ENCODE peak calls at places on chromosomes 5 and 9, in eight cellular contexts. One of them, this sample, is unnamed.

GRCh38 chr5:68276740-68277139 is 61.2 kb downstream of the PIK3R1 start:
- DNase-seq in stomach: no peak
- DNase-seq in left ventricle myocardium inferior: no peak
- DNase-seq in PC-9: no peak
- DNase-seq in aorta: no peak
- DNase-seq in astrocyte: no peak
- DNase-seq in RWPE2: no peak
- DNase-seq in Caco-2: no peak
- DNase-seq in this sample: no peak

GRCh38 chr5:43638556-43638955 is 35.6 kb downstream of the NNT start:
- DNase-seq in stomach: no peak
- DNase-seq in left ventricle myocardium inferior: no peak
- DNase-seq in PC-9: no peak
- DNase-seq in aorta: no peak
- DNase-seq in astrocyte: no peak
- DNase-seq in RWPE2: no peak
- DNase-seq in Caco-2: no peak
- DNase-seq in this sample: no peak

GRCh38 chr5:97478513-97478912 is 295.5 kb upstream of the RIOK2 start:
- DNase-seq in stomach: no peak
- DNase-seq in left ventricle myocardium inferior: no peak
- DNase-seq in PC-9: no peak
- DNase-seq in aorta: no peak
- DNase-seq in astrocyte: no peak
- DNase-seq in RWPE2: no peak
- DNase-seq in Caco-2: no peak
- DNase-seq in this sample: no peak

GRCh38 chr5:135883441-135883840 is 12.2 kb downstream of the IL9 start:
- DNase-seq in stomach: no peak
- DNase-seq in left ventricle myocardium inferior: no peak
- DNase-seq in PC-9: no peak
- DNase-seq in aorta: no peak
- DNase-seq in astrocyte: no peak
- DNase-seq in RWPE2: no peak
- DNase-seq in Caco-2: no peak
- DNase-seq in this sample: no peak

GRCh38 chr9:85510830-85511504 is 230.8 kb downstream of the AGTPBP1 start:
- DNase-seq in stomach: no peak
- DNase-seq in left ventricle myocardium inferior: peak; percentile 33
- DNase-seq in PC-9: no peak
- DNase-seq in aorta: no peak
- DNase-seq in astrocyte: no peak
- DNase-seq in RWPE2: no peak
- DNase-seq in Caco-2: no peak
- DNase-seq in this sample: no peak

GRCh38 chr5:147882586-147883313 is 4.2 kb downstream of the SCGB3A2 start:
- DNase-seq in stomach: no peak
- DNase-seq in left ventricle myocardium inferior: no peak
- DNase-seq in PC-9: no peak
- DNase-seq in aorta: no peak
- DNase-seq in astrocyte: peak; percentile 58
- DNase-seq in RWPE2: no peak
- DNase-seq in Caco-2: no peak
- DNase-seq in this sample: no peak

GRCh38 chr5:887947-888640 is 4.5 kb downstream of the BRD9 start:
- DNase-seq in stomach: no peak
- DNase-seq in left ventricle myocardium inferior: no peak
- DNase-seq in PC-9: no peak
- DNase-seq in aorta: no peak
- DNase-seq in astrocyte: no peak
- DNase-seq in RWPE2: no peak
- DNase-seq in Caco-2: no peak
- DNase-seq in this sample: no peak

GRCh38 chr9:77374266-77374665 is 196.9 kb downstream of the VPS13A start:
- DNase-seq in stomach: no peak
- DNase-seq in left ventricle myocardium inferior: no peak
- DNase-seq in PC-9: no peak
- DNase-seq in aorta: no peak
- DNase-seq in astrocyte: peak; percentile 20
- DNase-seq in RWPE2: no peak
- DNase-seq in Caco-2: no peak
- DNase-seq in this sample: no peak

GRCh38 chr5:138448481-138449398 is 9.9 kb downstream of the REEP2 start:
- DNase-seq in stomach: no peak
- DNase-seq in left ventricle myocardium inferior: no peak
- DNase-seq in PC-9: no peak
- DNase-seq in aorta: no peak
- DNase-seq in astrocyte: no peak
- DNase-seq in RWPE2: no peak
- DNase-seq in Caco-2: no peak
- DNase-seq in this sample: no peak

GRCh38 chr9:119375892-119376291 is 6.7 kb upstream of the BRINP1 start:
- DNase-seq in stomach: no peak
- DNase-seq in left ventricle myocardium inferior: no peak
- DNase-seq in PC-9: no peak
- DNase-seq in aorta: no peak
- DNase-seq in astrocyte: peak; percentile 2
- DNase-seq in RWPE2: no peak
- DNase-seq in Caco-2: peak; percentile 55
- DNase-seq in this sample: peak; percentile 46

GRCh38 chr9:107328510-107328909 is 45.4 kb downstream of the RAD23B start:
- DNase-seq in stomach: no peak
- DNase-seq in left ventricle myocardium inferior: no peak
- DNase-seq in PC-9: no peak
- DNase-seq in aorta: no peak
- DNase-seq in astrocyte: no peak
- DNase-seq in RWPE2: no peak
- DNase-seq in Caco-2: no peak
- DNase-seq in this sample: no peak

GRCh38 chr9:107942870-107943269 is 453.3 kb upstream of the KLF4 start:
- DNase-seq in stomach: no peak
- DNase-seq in left ventricle myocardium inferior: no peak
- DNase-seq in PC-9: no peak
- DNase-seq in aorta: no peak
- DNase-seq in astrocyte: no peak
- DNase-seq in RWPE2: no peak
- DNase-seq in Caco-2: no peak
- DNase-seq in this sample: no peak

GRCh38 chr5:162591724-162592123 is 524.2 kb downstream of the GABRG2 start:
- DNase-seq in stomach: no peak
- DNase-seq in left ventricle myocardium inferior: no peak
- DNase-seq in PC-9: no peak
- DNase-seq in aorta: no peak
- DNase-seq in astrocyte: no peak
- DNase-seq in RWPE2: no peak
- DNase-seq in Caco-2: no peak
- DNase-seq in this sample: no peak

GRCh38 chr5:165459232-165459631 is 1953.8 kb downstream of the MAT2B start:
- DNase-seq in stomach: no peak
- DNase-seq in left ventricle myocardium inferior: no peak
- DNase-seq in PC-9: no peak
- DNase-seq in aorta: no peak
- DNase-seq in astrocyte: peak; percentile 2
- DNase-seq in RWPE2: no peak
- DNase-seq in Caco-2: no peak
- DNase-seq in this sample: no peak

GRCh38 chr9:107190031-107190935 is 92.8 kb upstream of the RAD23B start:
- DNase-seq in stomach: no peak
- DNase-seq in left ventricle myocardium inferior: no peak
- DNase-seq in PC-9: no peak
- DNase-seq in aorta: no peak
- DNase-seq in astrocyte: peak; percentile 74
- DNase-seq in RWPE2: no peak
- DNase-seq in Caco-2: peak; percentile 77
- DNase-seq in this sample: no peak

GRCh38 chr5:1195916-1196315 is 5.5 kb upstream of the SLC6A19 start:
- DNase-seq in stomach: no peak
- DNase-seq in left ventricle myocardium inferior: no peak
- DNase-seq in PC-9: no peak
- DNase-seq in aorta: peak; percentile 59
- DNase-seq in astrocyte: no peak
- DNase-seq in RWPE2: peak; percentile 67
- DNase-seq in Caco-2: no peak
- DNase-seq in this sample: no peak

GRCh38 chr9:88682431-88682831 is 147.5 kb downstream of the NXNL2 start:
- DNase-seq in stomach: no peak
- DNase-seq in left ventricle myocardium inferior: no peak
- DNase-seq in PC-9: no peak
- DNase-seq in aorta: no peak
- DNase-seq in astrocyte: no peak
- DNase-seq in RWPE2: no peak
- DNase-seq in Caco-2: no peak
- DNase-seq in this sample: no peak

GRCh38 chr5:14174235-14174636 is 31.1 kb downstream of the TRIO start:
- DNase-seq in stomach: no peak
- DNase-seq in left ventricle myocardium inferior: no peak
- DNase-seq in PC-9: peak; percentile 18
- DNase-seq in aorta: no peak
- DNase-seq in astrocyte: no peak
- DNase-seq in RWPE2: no peak
- DNase-seq in Caco-2: peak; percentile 49
- DNase-seq in this sample: no peak

GRCh38 chr5:149492781-149493180 is 58.5 kb downstream of the CSNK1A1 start:
- DNase-seq in stomach: no peak
- DNase-seq in left ventricle myocardium inferior: no peak
- DNase-seq in PC-9: no peak
- DNase-seq in aorta: no peak
- DNase-seq in astrocyte: no peak
- DNase-seq in RWPE2: no peak
- DNase-seq in Caco-2: no peak
- DNase-seq in this sample: no peak
- H3K4me1 ChIP-seq in stomach: peaks cover 50% of the 10 kb centered on the region
- H3K4me1 ChIP-seq in left ventricle myocardium inferior: peaks cover 79% of the 10 kb centered on the region
- H3K4me1 ChIP-seq in PC-9: peaks cover 56% of the 10 kb centered on the region
- H3K4me1 ChIP-seq in aorta: peaks cover 4% of the 10 kb centered on the region
- H3K4me1 ChIP-seq in astrocyte: peaks cover 11% of the 10 kb centered on the region
- H3K4me1 ChIP-seq in RWPE2: peaks cover 20% of the 10 kb centered on the region
- H3K4me1 ChIP-seq in Caco-2: peaks cover 3% of the 10 kb centered on the region
- H3K4me1 ChIP-seq in this sample: peaks cover 12% of the 10 kb centered on the region

GRCh38 chr5:32539981-32540380 is 45.4 kb upstream of the SUB1 start:
- DNase-seq in stomach: no peak
- DNase-seq in left ventricle myocardium inferior: no peak
- DNase-seq in PC-9: no peak
- DNase-seq in aorta: no peak
- DNase-seq in astrocyte: no peak
- DNase-seq in RWPE2: no peak
- DNase-seq in Caco-2: no peak
- DNase-seq in this sample: no peak

GRCh38 chr5:32540446-32540845 is 44.9 kb upstream of the SUB1 start:
- DNase-seq in stomach: no peak
- DNase-seq in left ventricle myocardium inferior: no peak
- DNase-seq in PC-9: no peak
- DNase-seq in aorta: no peak
- DNase-seq in astrocyte: no peak
- DNase-seq in RWPE2: no peak
- DNase-seq in Caco-2: no peak
- DNase-seq in this sample: no peak

GRCh38 chr5:32543291-32543690 is 42.1 kb upstream of the SUB1 start:
- DNase-seq in stomach: no peak
- DNase-seq in left ventricle myocardium inferior: no peak
- DNase-seq in PC-9: no peak
- DNase-seq in aorta: no peak
- DNase-seq in astrocyte: peak; percentile 64
- DNase-seq in RWPE2: no peak
- DNase-seq in Caco-2: no peak
- DNase-seq in this sample: no peak

GRCh38 chr5:32542216-32543059 is 42.9 kb upstream of the SUB1 start:
- DNase-seq in stomach: no peak
- DNase-seq in left ventricle myocardium inferior: no peak
- DNase-seq in PC-9: no peak
- DNase-seq in aorta: no peak
- DNase-seq in astrocyte: peak; percentile 59
- DNase-seq in RWPE2: no peak
- DNase-seq in Caco-2: no peak
- DNase-seq in this sample: no peak

DNA sequence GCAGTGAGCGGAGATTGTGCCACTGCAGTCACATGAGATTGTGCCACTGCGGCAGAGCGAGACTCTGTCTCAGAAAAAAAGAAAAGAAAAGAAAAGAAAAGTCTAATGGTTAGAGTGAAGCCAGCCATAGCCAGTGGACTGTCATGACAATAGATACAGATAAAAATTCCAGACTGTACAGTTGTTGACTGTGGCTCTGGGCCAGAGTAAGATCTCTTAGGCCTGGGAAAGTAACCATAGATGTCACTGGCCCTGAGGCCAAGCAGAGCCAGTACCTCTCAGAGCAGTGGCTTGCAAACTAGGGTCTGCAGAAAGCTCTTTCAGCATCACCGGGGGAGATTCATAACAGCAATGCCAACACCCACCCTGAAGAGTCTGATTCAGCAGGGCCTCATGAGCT is 44.1 kb upstream of the SUB1 start:
- DNase-seq in stomach: no peak
- DNase-seq in left ventricle myocardium inferior: no peak
- DNase-seq in PC-9: no peak
- DNase-seq in aorta: no peak
- DNase-seq in astrocyte: peak; percentile 29
- DNase-seq in RWPE2: no peak
- DNase-seq in Caco-2: no peak
- DNase-seq in this sample: no peak
- H3K4me1 ChIP-seq in stomach: no peaks in the 10 kb centered on the region
- H3K4me1 ChIP-seq in left ventricle myocardium inferior: no peaks in the 10 kb centered on the region
- H3K4me1 ChIP-seq in PC-9: no peaks in the 10 kb centered on the region
- H3K4me1 ChIP-seq in aorta: no peaks in the 10 kb centered on the region
- H3K4me1 ChIP-seq in astrocyte: peaks cover 3% of the 10 kb centered on the region
- H3K4me1 ChIP-seq in RWPE2: peaks cover 10% of the 10 kb centered on the region
- H3K4me1 ChIP-seq in Caco-2: no peaks in the 10 kb centered on the region
- H3K4me1 ChIP-seq in this sample: no peaks in the 10 kb centered on the region

GRCh38 chr5:16546712-16547111 is 70.1 kb downstream of the RETREG1 start:
- DNase-seq in stomach: no peak
- DNase-seq in left ventricle myocardium inferior: no peak
- DNase-seq in PC-9: no peak
- DNase-seq in aorta: no peak
- DNase-seq in astrocyte: no peak
- DNase-seq in RWPE2: no peak
- DNase-seq in Caco-2: no peak
- DNase-seq in this sample: no peak
- H3K4me1 ChIP-seq in stomach: peaks cover 15% of the 10 kb centered on the region
- H3K4me1 ChIP-seq in left ventricle myocardium inferior: peaks cover 69% of the 10 kb centered on the region
- H3K4me1 ChIP-seq in PC-9: peaks cover 16% of the 10 kb centered on the region
- H3K4me1 ChIP-seq in aorta: no peaks in the 10 kb centered on the region
- H3K4me1 ChIP-seq in astrocyte: peaks cover 5% of the 10 kb centered on the region
- H3K4me1 ChIP-seq in RWPE2: peaks cover 9% of the 10 kb centered on the region
- H3K4me1 ChIP-seq in Caco-2: peaks cover 59% of the 10 kb centered on the region
- H3K4me1 ChIP-seq in this sample: peaks cover 12% of the 10 kb centered on the region

DNA sequence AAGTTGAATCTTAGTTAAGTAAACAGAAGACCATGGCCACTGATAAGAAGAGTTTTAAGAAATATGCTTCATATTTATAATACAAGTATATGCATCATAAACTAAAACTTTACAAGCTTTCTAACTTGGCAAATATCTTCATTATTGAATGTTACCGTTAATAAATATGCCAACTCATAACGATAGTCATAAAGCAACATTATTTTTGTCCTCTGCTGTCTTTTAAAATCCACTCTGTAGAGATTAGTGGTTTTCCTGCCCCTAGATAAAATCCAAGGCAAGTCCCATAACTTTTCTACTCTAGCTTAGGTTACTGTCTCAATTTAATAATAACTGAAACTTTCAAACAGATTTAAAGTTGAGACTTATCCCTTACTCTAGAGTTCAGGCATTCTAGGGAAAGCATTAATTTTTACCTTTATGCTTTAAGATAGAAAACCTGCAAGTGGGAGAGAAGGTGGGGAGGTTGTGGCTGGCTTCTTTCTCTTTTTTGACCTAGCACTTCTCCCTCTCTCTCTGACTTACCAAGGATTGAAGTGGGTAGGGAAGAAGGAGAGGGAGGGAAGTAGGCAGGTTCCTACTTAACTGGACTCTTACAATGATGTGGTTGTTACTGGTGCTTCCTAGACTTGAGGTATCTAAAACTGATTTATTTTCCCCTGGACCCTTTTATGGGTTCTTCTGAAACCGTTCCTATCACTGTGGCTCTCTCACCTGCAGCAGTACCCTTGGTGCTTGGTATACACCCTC is 29.6 kb downstream of the RNF145 start:
- DNase-seq in stomach: no peak
- DNase-seq in left ventricle myocardium inferior: no peak
- DNase-seq in PC-9: no peak
- DNase-seq in aorta: no peak
- DNase-seq in astrocyte: no peak
- DNase-seq in RWPE2: no peak
- DNase-seq in Caco-2: no peak
- DNase-seq in this sample: no peak
- H3K4me1 ChIP-seq in stomach: peaks cover 75% of the 10 kb centered on the region
- H3K4me1 ChIP-seq in left ventricle myocardium inferior: peaks cover 87% of the 10 kb centered on the region
- H3K4me1 ChIP-seq in PC-9: peaks cover 35% of the 10 kb centered on the region
- H3K4me1 ChIP-seq in aorta: peaks cover 2% of the 10 kb centered on the region
- H3K4me1 ChIP-seq in astrocyte: peaks cover 53% of the 10 kb centered on the region
- H3K4me1 ChIP-seq in RWPE2: peaks cover 82% of the 10 kb centered on the region
- H3K4me1 ChIP-seq in Caco-2: peaks cover 31% of the 10 kb centered on the region
- H3K4me1 ChIP-seq in this sample: no peaks in the 10 kb centered on the region